ENCODE peak calls at places on chromosomes 16 and 17, in seven cellular contexts. F is ovary, C is A673, Y is left lung, B is transverse colon, V is HFFc6, A is IMR-90. U is an unnamed sample.

GRCh38 chr16:2584742-2585650 is 47.2 kb downstream of the PDPK1 start:
- DNase-seq in V (no peak), Y (peak), C (no peak), B (no peak), A (peak), F (peak), U (no peak)

GRCh38 chr16:82987767-82988166 is 361.0 kb downstream of the CDH13 start:
- DNase-seq in V (no peak), B (no peak), F (no peak), A (peak), Y (no peak), C (no peak), U (no peak)

GRCh38 chr17:22270381-22270780 is 578.1 kb downstream of the KCNJ18 start:
- DNase-seq in B (no peak), A (no peak), F (no peak), V (no peak), C (no peak), Y (no peak), U (no peak)

GRCh38 chr17:45372325-45372869 is 55.6 kb upstream of the MAP3K14 start:
- DNase-seq in Y (no peak), V (no peak), A (peak), C (no peak), F (peak), B (no peak), U (no peak)

GRCh38 chr17:73401911-73402310 is 90.1 kb upstream of the CDC42EP4 start:
- DNase-seq in C (no peak), V (no peak), Y (peak), B (no peak), F (peak), A (peak), U (no peak)

GRCh38 chr17:62614142-62614541 is 13.3 kb upstream of the MRC2 start:
- DNase-seq in F (no peak), C (no peak), V (peak), B (no peak), A (peak), Y (no peak), U (no peak)

GRCh38 chr17:52759864-52760263 is 601.4 kb upstream of the CA10 start:
- DNase-seq in V (no peak), F (no peak), A (no peak), B (peak), Y (no peak), C (no peak), U (no peak)

GRCh38 chr17:59366040-59366757 is 34.7 kb downstream of the YPEL2 start:
- DNase-seq in A (no peak), B (no peak), Y (no peak), F (no peak), V (no peak), C (no peak), U (no peak)

DNA sequence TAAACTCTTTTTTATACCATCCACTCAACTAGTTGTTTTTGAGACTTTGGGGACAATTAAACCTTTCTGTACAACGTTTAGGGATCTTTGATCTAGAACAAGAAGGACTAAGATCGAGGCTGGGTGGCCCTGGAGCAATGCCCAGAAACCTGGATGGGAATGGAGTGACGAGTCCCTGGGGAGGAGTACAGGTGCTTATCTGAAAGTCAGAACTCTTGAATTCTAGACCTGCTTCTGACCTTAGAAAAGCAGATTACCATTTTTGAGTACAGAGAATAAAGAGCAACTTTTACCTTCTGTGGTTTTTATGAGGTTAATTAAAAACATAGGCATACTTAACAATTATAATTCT is 17.8 kb downstream of the UBE2Z start:
- DNase-seq in B (no peak), C (no peak), V (no peak), Y (no peak), F (no peak), A (no peak), U (no peak)
- TF ChIP-seq CTCF in B (no peak), C (no peak), V (no peak), Y (no peak), F (no peak), A (no peak), U (no peak)

DNA sequence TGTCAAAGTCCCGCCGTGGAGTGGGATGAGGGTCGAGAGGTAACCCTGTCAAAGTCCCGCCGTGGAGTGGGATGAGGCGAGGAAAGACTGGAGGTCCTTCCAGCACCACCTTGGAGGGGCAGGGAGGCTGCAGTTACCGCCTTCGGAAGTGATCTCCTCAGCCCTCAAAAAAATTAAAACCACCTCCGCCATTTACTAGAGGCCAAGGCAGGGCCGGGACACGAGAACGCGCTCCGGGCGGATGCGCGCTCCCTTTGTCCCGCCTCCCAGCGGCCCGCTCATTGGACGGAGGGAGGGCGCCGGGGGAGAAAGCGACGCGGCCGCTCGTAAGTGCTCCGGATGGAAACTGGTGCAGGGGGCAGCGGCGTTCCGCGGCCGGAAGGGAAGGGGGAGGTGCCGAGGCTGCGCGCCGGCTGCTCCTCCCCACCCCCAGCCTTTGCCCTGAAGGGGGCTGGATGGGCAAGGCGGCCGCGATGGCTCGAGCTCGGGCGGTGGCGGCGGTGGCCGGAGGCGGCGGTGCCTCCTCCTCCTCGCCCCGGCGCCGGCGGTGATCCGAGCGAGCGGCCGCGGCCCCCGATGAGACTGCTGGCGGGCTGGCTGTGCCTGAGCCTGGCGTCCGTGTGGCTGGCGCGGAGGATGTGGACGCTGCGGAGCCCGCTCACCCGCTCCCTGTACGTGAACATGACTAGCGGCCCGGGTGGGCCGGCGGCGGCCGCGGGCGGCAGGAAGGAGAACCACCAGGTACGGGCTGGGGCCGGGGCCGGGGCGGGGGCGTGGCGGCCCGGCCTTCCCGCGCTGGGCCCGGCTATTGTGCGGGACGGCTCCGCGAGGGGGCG is at the start of gene METTL9:
- DNase-seq in A (peak), V (peak), Y (peak), C (peak), B (peak), F (peak), U (peak)
- TF ChIP-seq CTCF in A (no peak), V (peak), Y (no peak), C (no peak), B (peak), F (no peak), U (no peak)

GRCh38 chr16:61432421-61432820 is 603.8 kb downstream of the CDH8 start:
- DNase-seq in V (no peak), B (no peak), C (peak), F (no peak), Y (no peak), A (no peak), U (no peak)
- TF ChIP-seq CTCF in V (no peak), B (no peak), C (peak), F (no peak), Y (no peak), A (no peak), U (no peak)

GRCh38 chr16:9192746-9193145 is 101.3 kb downstream of the HAPSTR1 start:
- DNase-seq in F (no peak), V (no peak), B (no peak), C (no peak), A (no peak), Y (no peak), U (no peak)

GRCh38 chr16:9199312-9199711 is 107.9 kb downstream of the HAPSTR1 start:
- DNase-seq in Y (no peak), B (no peak), A (no peak), C (peak), F (no peak), V (no peak), U (no peak)

GRCh38 chr16:9199751-9200150 is 108.3 kb downstream of the HAPSTR1 start:
- DNase-seq in C (no peak), F (no peak), B (no peak), Y (no peak), A (no peak), V (no peak), U (no peak)

GRCh38 chr16:9195301-9195700 is 103.9 kb downstream of the HAPSTR1 start:
- DNase-seq in Y (no peak), F (no peak), C (no peak), V (no peak), A (no peak), B (no peak), U (no peak)

DNA sequence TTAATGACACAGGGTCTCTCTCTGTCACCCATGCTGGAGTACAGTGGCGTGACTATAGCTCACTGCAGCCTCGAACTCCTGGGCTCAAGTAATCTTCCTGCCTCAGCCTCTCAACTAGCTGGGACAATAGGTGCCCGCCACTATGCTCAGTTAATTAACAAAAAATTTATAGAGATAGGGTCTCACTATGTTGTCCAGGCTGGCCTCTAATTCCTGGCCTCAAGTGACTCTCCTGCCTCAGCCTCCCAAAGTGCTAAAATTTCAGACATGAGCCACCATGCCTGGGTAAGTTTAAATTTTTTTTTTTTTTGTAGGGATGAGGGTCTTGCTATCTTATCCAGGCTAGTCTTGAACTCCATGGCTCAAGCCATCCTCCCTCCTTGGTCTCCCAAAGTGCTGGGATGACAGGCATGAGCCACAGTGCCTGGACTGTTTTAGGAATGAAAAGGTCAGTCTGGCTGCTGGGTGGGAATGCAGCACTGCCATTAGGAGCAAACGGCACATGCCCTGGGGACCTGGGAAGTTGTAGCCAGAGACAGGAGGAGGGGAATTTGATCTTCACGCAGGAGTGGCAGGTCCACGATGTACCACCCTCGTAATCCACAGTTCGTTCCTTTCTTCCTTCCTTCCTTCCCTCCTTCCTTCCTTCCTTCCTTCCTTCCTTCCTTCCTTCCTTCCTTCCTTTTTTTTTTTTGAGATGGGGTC is 106.7 kb downstream of the HAPSTR1 start:
- DNase-seq in A (no peak), V (no peak), C (peak), F (no peak), Y (no peak), B (no peak), U (no peak)
- TF ChIP-seq CTCF in A (no peak), V (no peak), C (no peak), F (no peak), Y (no peak), B (no peak), U (no peak)

U was measured in natural killer cell.